ENCODE peak calls at places on chromosomes 5 and 9, in nine cellular contexts. One of them, this sample, is unnamed.

GRCh38 chr5:134132372-134133212 is 18.1 kb downstream of the TCF7 start:
- ATAC-seq in omental fat pad: no peak
- ATAC-seq in activated CD8-positive, alpha-beta memory T cell treated with anti-CD3 and anti-CD28 coated beads, Interleukin-2, amount 10 ng/mL, durations not matched to agents 7 days and 5 days: peak
- ATAC-seq in central memory CD8-positive, alpha-beta T cell: peak
- ATAC-seq in effector memory CD8-positive, alpha-beta T cell: peak
- ATAC-seq in heart right ventricle: no peak
- ATAC-seq in left cardiac atrium: no peak
- ATAC-seq in activated B cell treated with CpG ODN at 0.5 μM for 24 hours: peak
- ATAC-seq in upper lobe of left lung: no peak
- ATAC-seq in this sample: no peak

GRCh38 chr5:12566441-12566840 is 662.2 kb upstream of the CTNND2 start:
- ATAC-seq in omental fat pad: no peak
- ATAC-seq in activated CD8-positive, alpha-beta memory T cell treated with anti-CD3 and anti-CD28 coated beads, Interleukin-2, amount 10 ng/mL, durations not matched to agents 7 days and 5 days: no peak
- ATAC-seq in central memory CD8-positive, alpha-beta T cell: no peak
- ATAC-seq in effector memory CD8-positive, alpha-beta T cell: no peak
- ATAC-seq in heart right ventricle: no peak
- ATAC-seq in left cardiac atrium: no peak
- ATAC-seq in activated B cell treated with CpG ODN at 0.5 μM for 24 hours: no peak
- ATAC-seq in upper lobe of left lung: no peak
- ATAC-seq in this sample: no peak

GRCh38 chr5:53249529-53249928 is 140.0 kb upstream of the MOCS2 start:
- ATAC-seq in omental fat pad: no peak
- ATAC-seq in activated CD8-positive, alpha-beta memory T cell treated with anti-CD3 and anti-CD28 coated beads, Interleukin-2, amount 10 ng/mL, durations not matched to agents 7 days and 5 days: no peak
- ATAC-seq in central memory CD8-positive, alpha-beta T cell: no peak
- ATAC-seq in effector memory CD8-positive, alpha-beta T cell: no peak
- ATAC-seq in heart right ventricle: no peak
- ATAC-seq in left cardiac atrium: peak
- ATAC-seq in activated B cell treated with CpG ODN at 0.5 μM for 24 hours: no peak
- ATAC-seq in upper lobe of left lung: peak
- ATAC-seq in this sample: peak

GRCh38 chr5:81003987-81004386 is 43.8 kb downstream of the RASGRF2 start:
- ATAC-seq in omental fat pad: no peak
- ATAC-seq in activated CD8-positive, alpha-beta memory T cell treated with anti-CD3 and anti-CD28 coated beads, Interleukin-2, amount 10 ng/mL, durations not matched to agents 7 days and 5 days: no peak
- ATAC-seq in central memory CD8-positive, alpha-beta T cell: no peak
- ATAC-seq in effector memory CD8-positive, alpha-beta T cell: no peak
- ATAC-seq in heart right ventricle: peak
- ATAC-seq in left cardiac atrium: peak
- ATAC-seq in activated B cell treated with CpG ODN at 0.5 μM for 24 hours: no peak
- ATAC-seq in upper lobe of left lung: no peak
- ATAC-seq in this sample: no peak

GRCh38 chr5:155332618-155333017 is 319.1 kb downstream of the KIF4B start:
- ATAC-seq in omental fat pad: no peak
- ATAC-seq in activated CD8-positive, alpha-beta memory T cell treated with anti-CD3 and anti-CD28 coated beads, Interleukin-2, amount 10 ng/mL, durations not matched to agents 7 days and 5 days: no peak
- ATAC-seq in central memory CD8-positive, alpha-beta T cell: no peak
- ATAC-seq in effector memory CD8-positive, alpha-beta T cell: no peak
- ATAC-seq in heart right ventricle: no peak
- ATAC-seq in left cardiac atrium: no peak
- ATAC-seq in activated B cell treated with CpG ODN at 0.5 μM for 24 hours: no peak
- ATAC-seq in upper lobe of left lung: no peak
- ATAC-seq in this sample: no peak

GRCh38 chr9:16267336-16268036 is 603.0 kb downstream of the BNC2 start:
- ATAC-seq in omental fat pad: peak
- ATAC-seq in activated CD8-positive, alpha-beta memory T cell treated with anti-CD3 and anti-CD28 coated beads, Interleukin-2, amount 10 ng/mL, durations not matched to agents 7 days and 5 days: peak
- ATAC-seq in central memory CD8-positive, alpha-beta T cell: no peak
- ATAC-seq in effector memory CD8-positive, alpha-beta T cell: no peak
- ATAC-seq in heart right ventricle: peak
- ATAC-seq in left cardiac atrium: peak
- ATAC-seq in activated B cell treated with CpG ODN at 0.5 μM for 24 hours: no peak
- ATAC-seq in upper lobe of left lung: peak
- ATAC-seq in this sample: no peak

GRCh38 chr9:112642126-112642525 is 75.8 kb downstream of the INIP start:
- ATAC-seq in omental fat pad: no peak
- ATAC-seq in activated CD8-positive, alpha-beta memory T cell treated with anti-CD3 and anti-CD28 coated beads, Interleukin-2, amount 10 ng/mL, durations not matched to agents 7 days and 5 days: no peak
- ATAC-seq in central memory CD8-positive, alpha-beta T cell: no peak
- ATAC-seq in effector memory CD8-positive, alpha-beta T cell: no peak
- ATAC-seq in heart right ventricle: no peak
- ATAC-seq in left cardiac atrium: peak
- ATAC-seq in activated B cell treated with CpG ODN at 0.5 μM for 24 hours: no peak
- ATAC-seq in upper lobe of left lung: no peak
- ATAC-seq in this sample: no peak

GRCh38 chr5:6535594-6535993 is 86.9 kb downstream of the UBE2QL1 start:
- ATAC-seq in omental fat pad: no peak
- ATAC-seq in activated CD8-positive, alpha-beta memory T cell treated with anti-CD3 and anti-CD28 coated beads, Interleukin-2, amount 10 ng/mL, durations not matched to agents 7 days and 5 days: no peak
- ATAC-seq in central memory CD8-positive, alpha-beta T cell: no peak
- ATAC-seq in effector memory CD8-positive, alpha-beta T cell: no peak
- ATAC-seq in heart right ventricle: no peak
- ATAC-seq in left cardiac atrium: no peak
- ATAC-seq in activated B cell treated with CpG ODN at 0.5 μM for 24 hours: no peak
- ATAC-seq in upper lobe of left lung: no peak
- ATAC-seq in this sample: no peak

GRCh38 chr5:96781031-96781733 is 26.6 kb downstream of the ERAP1 start:
- ATAC-seq in omental fat pad: peak
- ATAC-seq in activated CD8-positive, alpha-beta memory T cell treated with anti-CD3 and anti-CD28 coated beads, Interleukin-2, amount 10 ng/mL, durations not matched to agents 7 days and 5 days: no peak
- ATAC-seq in central memory CD8-positive, alpha-beta T cell: no peak
- ATAC-seq in effector memory CD8-positive, alpha-beta T cell: no peak
- ATAC-seq in heart right ventricle: peak
- ATAC-seq in left cardiac atrium: peak
- ATAC-seq in activated B cell treated with CpG ODN at 0.5 μM for 24 hours: no peak
- ATAC-seq in upper lobe of left lung: no peak
- ATAC-seq in this sample: peak

GRCh38 chr9:133683494-133684460 is 47.6 kb downstream of the DBH start:
- ATAC-seq in omental fat pad: no peak
- ATAC-seq in activated CD8-positive, alpha-beta memory T cell treated with anti-CD3 and anti-CD28 coated beads, Interleukin-2, amount 10 ng/mL, durations not matched to agents 7 days and 5 days: peak
- ATAC-seq in central memory CD8-positive, alpha-beta T cell: peak
- ATAC-seq in effector memory CD8-positive, alpha-beta T cell: peak
- ATAC-seq in heart right ventricle: peak
- ATAC-seq in left cardiac atrium: peak
- ATAC-seq in activated B cell treated with CpG ODN at 0.5 μM for 24 hours: no peak
- ATAC-seq in upper lobe of left lung: no peak
- ATAC-seq in this sample: peak

GRCh38 chr5:178536541-178537466 is 53.4 kb downstream of the COL23A1 start:
- ATAC-seq in omental fat pad: no peak
- ATAC-seq in activated CD8-positive, alpha-beta memory T cell treated with anti-CD3 and anti-CD28 coated beads, Interleukin-2, amount 10 ng/mL, durations not matched to agents 7 days and 5 days: no peak
- ATAC-seq in central memory CD8-positive, alpha-beta T cell: no peak
- ATAC-seq in effector memory CD8-positive, alpha-beta T cell: no peak
- ATAC-seq in heart right ventricle: no peak
- ATAC-seq in left cardiac atrium: no peak
- ATAC-seq in activated B cell treated with CpG ODN at 0.5 μM for 24 hours: no peak
- ATAC-seq in upper lobe of left lung: no peak
- ATAC-seq in this sample: no peak

GRCh38 chr5:142239394-142240159 is 85.2 kb downstream of the SPRY4 start:
- ATAC-seq in omental fat pad: no peak
- ATAC-seq in activated CD8-positive, alpha-beta memory T cell treated with anti-CD3 and anti-CD28 coated beads, Interleukin-2, amount 10 ng/mL, durations not matched to agents 7 days and 5 days: no peak
- ATAC-seq in central memory CD8-positive, alpha-beta T cell: no peak
- ATAC-seq in effector memory CD8-positive, alpha-beta T cell: no peak
- ATAC-seq in heart right ventricle: no peak
- ATAC-seq in left cardiac atrium: no peak
- ATAC-seq in activated B cell treated with CpG ODN at 0.5 μM for 24 hours: no peak
- ATAC-seq in upper lobe of left lung: no peak
- ATAC-seq in this sample: no peak

GRCh38 chr5:108521011-108521700 is 139.3 kb upstream of the FBXL17 start:
- ATAC-seq in omental fat pad: no peak
- ATAC-seq in activated CD8-positive, alpha-beta memory T cell treated with anti-CD3 and anti-CD28 coated beads, Interleukin-2, amount 10 ng/mL, durations not matched to agents 7 days and 5 days: no peak
- ATAC-seq in central memory CD8-positive, alpha-beta T cell: no peak
- ATAC-seq in effector memory CD8-positive, alpha-beta T cell: no peak
- ATAC-seq in heart right ventricle: no peak
- ATAC-seq in left cardiac atrium: no peak
- ATAC-seq in activated B cell treated with CpG ODN at 0.5 μM for 24 hours: peak
- ATAC-seq in upper lobe of left lung: no peak
- ATAC-seq in this sample: no peak

GRCh38 chr5:125595095-125595494 is 828.1 kb upstream of the GRAMD2B start:
- ATAC-seq in omental fat pad: no peak
- ATAC-seq in activated CD8-positive, alpha-beta memory T cell treated with anti-CD3 and anti-CD28 coated beads, Interleukin-2, amount 10 ng/mL, durations not matched to agents 7 days and 5 days: no peak
- ATAC-seq in central memory CD8-positive, alpha-beta T cell: no peak
- ATAC-seq in effector memory CD8-positive, alpha-beta T cell: no peak
- ATAC-seq in heart right ventricle: peak
- ATAC-seq in left cardiac atrium: peak
- ATAC-seq in activated B cell treated with CpG ODN at 0.5 μM for 24 hours: no peak
- ATAC-seq in upper lobe of left lung: peak
- ATAC-seq in this sample: peak

GRCh38 chr5:154783774-154784460 is 28.7 kb downstream of the LARP1 start:
- ATAC-seq in omental fat pad: peak
- ATAC-seq in activated CD8-positive, alpha-beta memory T cell treated with anti-CD3 and anti-CD28 coated beads, Interleukin-2, amount 10 ng/mL, durations not matched to agents 7 days and 5 days: peak
- ATAC-seq in central memory CD8-positive, alpha-beta T cell: peak
- ATAC-seq in effector memory CD8-positive, alpha-beta T cell: peak
- ATAC-seq in heart right ventricle: peak
- ATAC-seq in left cardiac atrium: peak
- ATAC-seq in activated B cell treated with CpG ODN at 0.5 μM for 24 hours: no peak
- ATAC-seq in upper lobe of left lung: peak
- ATAC-seq in this sample: peak

GRCh38 chr9:94600715-94601114 is 7.1 kb upstream of the FBP2 start:
- ATAC-seq in omental fat pad: no peak
- ATAC-seq in activated CD8-positive, alpha-beta memory T cell treated with anti-CD3 and anti-CD28 coated beads, Interleukin-2, amount 10 ng/mL, durations not matched to agents 7 days and 5 days: no peak
- ATAC-seq in central memory CD8-positive, alpha-beta T cell: no peak
- ATAC-seq in effector memory CD8-positive, alpha-beta T cell: no peak
- ATAC-seq in heart right ventricle: no peak
- ATAC-seq in left cardiac atrium: no peak
- ATAC-seq in activated B cell treated with CpG ODN at 0.5 μM for 24 hours: no peak
- ATAC-seq in upper lobe of left lung: no peak
- ATAC-seq in this sample: no peak

GRCh38 chr5:156409834-156410233 is 82.9 kb downstream of the SGCD start:
- ATAC-seq in omental fat pad: no peak
- ATAC-seq in activated CD8-positive, alpha-beta memory T cell treated with anti-CD3 and anti-CD28 coated beads, Interleukin-2, amount 10 ng/mL, durations not matched to agents 7 days and 5 days: no peak
- ATAC-seq in central memory CD8-positive, alpha-beta T cell: no peak
- ATAC-seq in effector memory CD8-positive, alpha-beta T cell: no peak
- ATAC-seq in heart right ventricle: no peak
- ATAC-seq in left cardiac atrium: peak
- ATAC-seq in activated B cell treated with CpG ODN at 0.5 μM for 24 hours: no peak
- ATAC-seq in upper lobe of left lung: peak
- ATAC-seq in this sample: no peak

GRCh38 chr9:109331353-109331752 is 10.5 kb upstream of the EPB41L4B start:
- ATAC-seq in omental fat pad: no peak
- ATAC-seq in activated CD8-positive, alpha-beta memory T cell treated with anti-CD3 and anti-CD28 coated beads, Interleukin-2, amount 10 ng/mL, durations not matched to agents 7 days and 5 days: no peak
- ATAC-seq in central memory CD8-positive, alpha-beta T cell: no peak
- ATAC-seq in effector memory CD8-positive, alpha-beta T cell: no peak
- ATAC-seq in heart right ventricle: peak
- ATAC-seq in left cardiac atrium: peak
- ATAC-seq in activated B cell treated with CpG ODN at 0.5 μM for 24 hours: no peak
- ATAC-seq in upper lobe of left lung: peak
- ATAC-seq in this sample: no peak

GRCh38 chr5:140213370-140213983 is 38.5 kb downstream of the CYSTM1 start:
- ATAC-seq in omental fat pad: no peak
- ATAC-seq in activated CD8-positive, alpha-beta memory T cell treated with anti-CD3 and anti-CD28 coated beads, Interleukin-2, amount 10 ng/mL, durations not matched to agents 7 days and 5 days: peak
- ATAC-seq in central memory CD8-positive, alpha-beta T cell: no peak
- ATAC-seq in effector memory CD8-positive, alpha-beta T cell: no peak
- ATAC-seq in heart right ventricle: no peak
- ATAC-seq in left cardiac atrium: no peak
- ATAC-seq in activated B cell treated with CpG ODN at 0.5 μM for 24 hours: no peak
- ATAC-seq in upper lobe of left lung: no peak
- ATAC-seq in this sample: no peak

GRCh38 chr5:135345945-135346731 is 52.9 kb downstream of the MACROH2A1 start:
- ATAC-seq in omental fat pad: no peak
- ATAC-seq in activated CD8-positive, alpha-beta memory T cell treated with anti-CD3 and anti-CD28 coated beads, Interleukin-2, amount 10 ng/mL, durations not matched to agents 7 days and 5 days: no peak
- ATAC-seq in central memory CD8-positive, alpha-beta T cell: no peak
- ATAC-seq in effector memory CD8-positive, alpha-beta T cell: no peak
- ATAC-seq in heart right ventricle: no peak
- ATAC-seq in left cardiac atrium: no peak
- ATAC-seq in activated B cell treated with CpG ODN at 0.5 μM for 24 hours: peak
- ATAC-seq in upper lobe of left lung: no peak
- ATAC-seq in this sample: no peak

GRCh38 chr5:57696005-57696755 is 213.6 kb upstream of the ACTBL2 start:
- ATAC-seq in omental fat pad: no peak
- ATAC-seq in activated CD8-positive, alpha-beta memory T cell treated with anti-CD3 and anti-CD28 coated beads, Interleukin-2, amount 10 ng/mL, durations not matched to agents 7 days and 5 days: no peak
- ATAC-seq in central memory CD8-positive, alpha-beta T cell: no peak
- ATAC-seq in effector memory CD8-positive, alpha-beta T cell: no peak
- ATAC-seq in heart right ventricle: no peak
- ATAC-seq in left cardiac atrium: peak
- ATAC-seq in activated B cell treated with CpG ODN at 0.5 μM for 24 hours: no peak
- ATAC-seq in upper lobe of left lung: no peak
- ATAC-seq in this sample: no peak

GRCh38 chr5:143316337-143316736 is 87.1 kb downstream of the NR3C1 start:
- ATAC-seq in omental fat pad: no peak
- ATAC-seq in activated CD8-positive, alpha-beta memory T cell treated with anti-CD3 and anti-CD28 coated beads, Interleukin-2, amount 10 ng/mL, durations not matched to agents 7 days and 5 days: no peak
- ATAC-seq in central memory CD8-positive, alpha-beta T cell: no peak
- ATAC-seq in effector memory CD8-positive, alpha-beta T cell: no peak
- ATAC-seq in heart right ventricle: no peak
- ATAC-seq in left cardiac atrium: no peak
- ATAC-seq in activated B cell treated with CpG ODN at 0.5 μM for 24 hours: no peak
- ATAC-seq in upper lobe of left lung: no peak
- ATAC-seq in this sample: no peak

GRCh38 chr5:2656186-2656585 is 95.3 kb downstream of the IRX2 start:
- ATAC-seq in omental fat pad: no peak
- ATAC-seq in activated CD8-positive, alpha-beta memory T cell treated with anti-CD3 and anti-CD28 coated beads, Interleukin-2, amount 10 ng/mL, durations not matched to agents 7 days and 5 days: no peak
- ATAC-seq in central memory CD8-positive, alpha-beta T cell: no peak
- ATAC-seq in effector memory CD8-positive, alpha-beta T cell: no peak
- ATAC-seq in heart right ventricle: peak
- ATAC-seq in left cardiac atrium: peak
- ATAC-seq in activated B cell treated with CpG ODN at 0.5 μM for 24 hours: no peak
- ATAC-seq in upper lobe of left lung: no peak
- ATAC-seq in this sample: no peak

GRCh38 chr5:172688735-172689572 is 47.9 kb downstream of the NEURL1B start:
- ATAC-seq in omental fat pad: no peak
- ATAC-seq in activated CD8-positive, alpha-beta memory T cell treated with anti-CD3 and anti-CD28 coated beads, Interleukin-2, amount 10 ng/mL, durations not matched to agents 7 days and 5 days: peak
- ATAC-seq in central memory CD8-positive, alpha-beta T cell: no peak
- ATAC-seq in effector memory CD8-positive, alpha-beta T cell: peak
- ATAC-seq in heart right ventricle: peak
- ATAC-seq in left cardiac atrium: peak
- ATAC-seq in activated B cell treated with CpG ODN at 0.5 μM for 24 hours: no peak
- ATAC-seq in upper lobe of left lung: no peak
- ATAC-seq in this sample: peak

GRCh38 chr9:130693101-130693425 is 517 bp upstream of the EXOSC2 start:
- ATAC-seq in omental fat pad: no peak
- ATAC-seq in activated CD8-positive, alpha-beta memory T cell treated with anti-CD3 and anti-CD28 coated beads, Interleukin-2, amount 10 ng/mL, durations not matched to agents 7 days and 5 days: peak
- ATAC-seq in central memory CD8-positive, alpha-beta T cell: no peak
- ATAC-seq in effector memory CD8-positive, alpha-beta T cell: no peak
- ATAC-seq in heart right ventricle: peak
- ATAC-seq in left cardiac atrium: peak
- ATAC-seq in activated B cell treated with CpG ODN at 0.5 μM for 24 hours: no peak
- ATAC-seq in upper lobe of left lung: peak
- ATAC-seq in this sample: no peak

GRCh38 chr9:20496328-20496727 is 126.0 kb downstream of the MLLT3 start:
- ATAC-seq in omental fat pad: no peak
- ATAC-seq in activated CD8-positive, alpha-beta memory T cell treated with anti-CD3 and anti-CD28 coated beads, Interleukin-2, amount 10 ng/mL, durations not matched to agents 7 days and 5 days: no peak
- ATAC-seq in central memory CD8-positive, alpha-beta T cell: no peak
- ATAC-seq in effector memory CD8-positive, alpha-beta T cell: no peak
- ATAC-seq in heart right ventricle: no peak
- ATAC-seq in left cardiac atrium: no peak
- ATAC-seq in activated B cell treated with CpG ODN at 0.5 μM for 24 hours: no peak
- ATAC-seq in upper lobe of left lung: no peak
- ATAC-seq in this sample: no peak

GRCh38 chr9:117763314-117763713 is 59.1 kb downstream of the TLR4 start:
- ATAC-seq in omental fat pad: no peak
- ATAC-seq in activated CD8-positive, alpha-beta memory T cell treated with anti-CD3 and anti-CD28 coated beads, Interleukin-2, amount 10 ng/mL, durations not matched to agents 7 days and 5 days: no peak
- ATAC-seq in central memory CD8-positive, alpha-beta T cell: no peak
- ATAC-seq in effector memory CD8-positive, alpha-beta T cell: no peak
- ATAC-seq in heart right ventricle: no peak
- ATAC-seq in left cardiac atrium: no peak
- ATAC-seq in activated B cell treated with CpG ODN at 0.5 μM for 24 hours: no peak
- ATAC-seq in upper lobe of left lung: no peak
- ATAC-seq in this sample: no peak

GRCh38 chr5:150523472-150524350 is 15.8 kb downstream of the NDST1 start:
- ATAC-seq in omental fat pad: peak
- ATAC-seq in activated CD8-positive, alpha-beta memory T cell treated with anti-CD3 and anti-CD28 coated beads, Interleukin-2, amount 10 ng/mL, durations not matched to agents 7 days and 5 days: no peak
- ATAC-seq in central memory CD8-positive, alpha-beta T cell: no peak
- ATAC-seq in effector memory CD8-positive, alpha-beta T cell: peak
- ATAC-seq in heart right ventricle: peak
- ATAC-seq in left cardiac atrium: peak
- ATAC-seq in activated B cell treated with CpG ODN at 0.5 μM for 24 hours: peak
- ATAC-seq in upper lobe of left lung: peak
- ATAC-seq in this sample: peak

GRCh38 chr5:61000887-61001286 is 55.9 kb downstream of the NDUFAF2 start:
- ATAC-seq in omental fat pad: no peak
- ATAC-seq in activated CD8-positive, alpha-beta memory T cell treated with anti-CD3 and anti-CD28 coated beads, Interleukin-2, amount 10 ng/mL, durations not matched to agents 7 days and 5 days: no peak
- ATAC-seq in central memory CD8-positive, alpha-beta T cell: no peak
- ATAC-seq in effector memory CD8-positive, alpha-beta T cell: no peak
- ATAC-seq in heart right ventricle: peak
- ATAC-seq in left cardiac atrium: no peak
- ATAC-seq in activated B cell treated with CpG ODN at 0.5 μM for 24 hours: no peak
- ATAC-seq in upper lobe of left lung: no peak
- ATAC-seq in this sample: no peak

GRCh38 chr5:68251804-68252648 is 36.5 kb downstream of the PIK3R1 start:
- ATAC-seq in omental fat pad: peak
- ATAC-seq in activated CD8-positive, alpha-beta memory T cell treated with anti-CD3 and anti-CD28 coated beads, Interleukin-2, amount 10 ng/mL, durations not matched to agents 7 days and 5 days: no peak
- ATAC-seq in central memory CD8-positive, alpha-beta T cell: no peak
- ATAC-seq in effector memory CD8-positive, alpha-beta T cell: no peak
- ATAC-seq in heart right ventricle: peak
- ATAC-seq in left cardiac atrium: peak
- ATAC-seq in activated B cell treated with CpG ODN at 0.5 μM for 24 hours: no peak
- ATAC-seq in upper lobe of left lung: peak
- ATAC-seq in this sample: peak

GRCh38 chr9:76162751-76163500 is 231.3 kb downstream of the RFK start:
- ATAC-seq in omental fat pad: peak
- ATAC-seq in activated CD8-positive, alpha-beta memory T cell treated with anti-CD3 and anti-CD28 coated beads, Interleukin-2, amount 10 ng/mL, durations not matched to agents 7 days and 5 days: no peak
- ATAC-seq in central memory CD8-positive, alpha-beta T cell: no peak
- ATAC-seq in effector memory CD8-positive, alpha-beta T cell: no peak
- ATAC-seq in heart right ventricle: peak
- ATAC-seq in left cardiac atrium: peak
- ATAC-seq in activated B cell treated with CpG ODN at 0.5 μM for 24 hours: no peak
- ATAC-seq in upper lobe of left lung: peak
- ATAC-seq in this sample: no peak